ENCODE peak calls at places on chromosomes 7 and 10, in six cellular contexts. V, I, X, P, L and E are unnamed samples.

GRCh38 chr10:33107953-33108352 is 149.9 kb upstream of the ITGB1 start:
- DNase-seq in V (no peak), I (no peak), X (no peak), P (no peak), L (no peak), E (no peak)

GRCh38 chr7:107966701-107967100 is 36.3 kb downstream of the LAMB1 start:
- DNase-seq in V (no peak), I (no peak), X (no peak), P (peak), L (peak), E (no peak)

GRCh38 chr10:10977978-10978377 is 39.7 kb upstream of the CELF2 start:
- DNase-seq in V (no peak), I (no peak), X (no peak), P (no peak), L (peak), E (no peak)

GRCh38 chr7:42494722-42495121 is 257.7 kb upstream of the GLI3 start:
- DNase-seq in V (no peak), I (peak), X (no peak), P (no peak), L (no peak), E (no peak)

GRCh38 chr10:100886946-100887345 is 25.8 kb upstream of the SLF2 start:
- DNase-seq in V (no peak), I (peak), X (no peak), P (no peak), L (peak), E (no peak)

GRCh38 chr10:17788646-17789045 is 20.5 kb upstream of the MRC1 start:
- DNase-seq in V (no peak), I (no peak), X (no peak), P (no peak), L (no peak), E (no peak)

GRCh38 chr10:80104066-80104926 is 25.8 kb downstream of the TMEM254 start:
- DNase-seq in V (no peak), I (no peak), X (peak), P (no peak), L (peak), E (peak)

GRCh38 chr7:54159088-54159487 is 383.1 kb upstream of the VSTM2A start:
- DNase-seq in V (no peak), I (no peak), X (no peak), P (no peak), L (no peak), E (no peak)

GRCh38 chr7:142153400-142153799 is 41.9 kb downstream of the MGAM2 start:
- DNase-seq in V (no peak), I (no peak), X (no peak), P (peak), L (no peak), E (no peak)

GRCh38 chr7:30321992-30322637 is 37.7 kb downstream of the ZNRF2 start:
- DNase-seq in V (no peak), I (no peak), X (peak), P (no peak), L (peak), E (peak)

GRCh38 chr7:140015471-140015970 is 47.2 kb downstream of the PARP12 start:
- DNase-seq in V (peak), I (no peak), X (no peak), P (no peak), L (no peak), E (no peak)

GRCh38 chr10:69303632-69304035 is 25.3 kb downstream of the HK1 start:
- DNase-seq in V (no peak), I (no peak), X (no peak), P (no peak), L (no peak), E (no peak)

GRCh38 chr10:86535057-86535882 is 13.7 kb upstream of the WAPL start:
- DNase-seq in V (peak), I (peak), X (peak), P (peak), L (no peak), E (peak)

GRCh38 chr7:50953820-50954219 is 171.1 kb upstream of the GRB10 start:
- DNase-seq in V (no peak), I (no peak), X (no peak), P (no peak), L (peak), E (no peak)

GRCh38 chr7:17598846-17599245 is 300.4 kb downstream of the AHR start:
- DNase-seq in V (no peak), I (no peak), X (no peak), P (no peak), L (no peak), E (no peak)

GRCh38 chr7:1767524-1767923 is 97.4 kb downstream of the ELFN1 start:
- DNase-seq in V (no peak), I (no peak), X (no peak), P (peak), L (no peak), E (no peak)

GRCh38 chr10:133132711-133133291 is 27.2 kb upstream of the KNDC1 start:
- DNase-seq in V (peak), I (no peak), X (no peak), P (no peak), L (no peak), E (no peak)

GRCh38 chr7:23469150-23469960 is 936 bp downstream of the IGF2BP3 start:
- DNase-seq in V (peak), I (no peak), X (peak), P (peak), L (no peak), E (peak)

GRCh38 chr7:47937065-47937687 is 11.1 kb downstream of the PKD1L1 start:
- DNase-seq in V (peak), I (no peak), X (peak), P (no peak), L (no peak), E (peak)

DNA sequence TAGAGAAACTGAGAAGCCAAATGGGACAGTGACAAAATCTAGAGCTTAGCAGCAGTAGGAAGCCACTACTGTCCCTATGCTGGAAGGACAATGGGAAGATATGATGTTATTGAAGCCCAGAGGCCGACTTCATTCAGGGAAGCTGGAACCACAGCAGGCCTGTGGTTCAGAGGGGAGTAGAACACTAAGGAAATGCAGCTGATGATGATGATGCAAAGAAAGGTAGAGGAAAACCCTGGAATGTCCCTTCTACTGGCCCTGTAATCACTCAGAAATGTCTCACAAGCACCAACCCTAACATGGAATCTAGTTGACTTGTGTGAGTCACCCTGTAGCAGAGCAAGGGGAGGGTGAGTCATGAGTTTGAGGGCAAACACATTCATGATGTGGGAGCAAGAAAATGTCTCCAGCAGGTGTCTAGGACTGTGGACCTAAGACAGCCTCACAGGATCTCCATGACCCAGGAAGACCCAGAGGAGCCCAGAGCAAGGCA is 37.1 kb upstream of the LRRC17 start:
- DNase-seq in V (no peak), I (no peak), X (no peak), P (no peak), L (peak), E (no peak)
- TF ChIP-seq CTCF in V (no peak), I (no peak), X (no peak), P (no peak), L (no peak), E (no peak)

GRCh38 chr7:67438174-67438837 is 441.7 kb downstream of the TYW1 start:
- DNase-seq in V (no peak), I (no peak), X (no peak), P (no peak), L (no peak), E (no peak)
- TF ChIP-seq CTCF in V (no peak), I (no peak), X (no peak), P (no peak), L (no peak), E (no peak)

DNA sequence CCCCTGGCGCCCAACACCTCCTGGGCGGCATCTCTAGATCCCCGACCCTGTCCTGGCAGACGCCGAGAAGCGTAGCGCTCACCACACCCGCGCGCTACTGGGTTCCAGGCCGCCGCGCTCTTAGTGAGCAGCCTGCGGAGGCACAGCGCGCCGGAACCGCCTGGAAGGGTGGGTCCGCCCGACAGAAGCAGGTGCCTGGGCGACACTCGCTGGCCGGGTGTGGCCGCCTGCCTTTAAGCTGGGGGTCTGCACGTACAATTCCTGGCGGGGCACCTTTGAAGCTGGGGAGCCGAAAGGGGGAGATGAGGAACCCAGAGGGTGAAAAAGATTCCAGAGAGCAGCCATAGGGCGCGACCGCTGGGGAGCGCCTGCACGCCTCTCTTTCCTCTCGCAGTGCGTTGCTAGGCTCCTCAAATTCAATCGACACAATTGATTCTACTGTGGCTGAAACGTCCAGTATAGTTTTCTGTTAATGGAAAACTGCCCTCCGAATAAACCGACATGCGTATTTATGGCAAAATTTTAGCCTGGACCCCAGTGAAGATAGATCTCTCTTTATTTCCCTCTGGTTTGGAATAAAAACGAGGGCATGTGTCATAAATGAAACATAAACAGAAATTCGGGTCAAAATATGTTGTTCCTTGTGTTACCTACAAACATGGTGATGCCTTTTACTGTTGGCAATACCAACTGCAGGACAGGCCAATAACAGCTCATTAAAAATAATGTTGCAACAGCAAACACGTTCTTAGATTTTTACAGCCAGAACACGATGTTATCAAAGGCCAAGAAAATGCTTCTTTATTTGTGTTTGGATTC is 4.6 kb downstream of the HMX3 start:
- DNase-seq in V (no peak), I (no peak), X (peak), P (no peak), L (no peak), E (peak)
- TF ChIP-seq CTCF in V (no peak), I (no peak), X (peak), P (no peak), L (no peak), E (peak)

GRCh38 chr7:90064370-90064769 is 89.9 kb upstream of the STEAP1 start:
- DNase-seq in V (no peak), I (no peak), X (no peak), P (no peak), L (no peak), E (no peak)
- TF ChIP-seq CTCF in V (no peak), I (no peak), X (no peak), P (no peak), L (no peak), E (no peak)

DNA sequence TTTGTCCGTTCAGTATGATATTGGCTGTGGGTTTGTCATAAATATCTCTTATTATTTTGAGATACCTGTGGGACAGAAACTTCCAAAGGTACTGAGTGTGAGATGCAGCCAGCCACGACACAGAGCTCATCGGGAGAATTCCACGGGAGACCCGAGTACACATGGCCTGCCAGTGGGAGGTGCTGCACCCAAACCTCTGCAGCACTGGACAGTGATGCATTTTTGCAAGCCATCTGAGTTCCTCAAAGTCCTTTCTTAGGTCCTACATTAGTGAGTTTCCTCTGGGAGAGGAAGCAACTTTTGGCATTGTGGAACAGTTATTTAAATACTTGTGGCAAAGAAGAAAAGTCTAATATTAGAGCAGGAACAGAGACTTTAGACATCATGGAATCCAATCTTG is 77.5 kb downstream of the ARID5B start:
- DNase-seq in V (no peak), I (peak), X (no peak), P (no peak), L (no peak), E (no peak)
- TF ChIP-seq CTCF in V (no peak), I (peak), X (no peak), P (no peak), L (peak), E (peak)

GRCh38 chr7:76220185-76221057 is 18.7 kb downstream of the SRRM3 start:
- DNase-seq in V (no peak), I (no peak), X (no peak), P (peak), L (peak), E (no peak)
- TF ChIP-seq CTCF in V (no peak), I (no peak), X (no peak), P (peak), L (peak), E (no peak)

DNA sequence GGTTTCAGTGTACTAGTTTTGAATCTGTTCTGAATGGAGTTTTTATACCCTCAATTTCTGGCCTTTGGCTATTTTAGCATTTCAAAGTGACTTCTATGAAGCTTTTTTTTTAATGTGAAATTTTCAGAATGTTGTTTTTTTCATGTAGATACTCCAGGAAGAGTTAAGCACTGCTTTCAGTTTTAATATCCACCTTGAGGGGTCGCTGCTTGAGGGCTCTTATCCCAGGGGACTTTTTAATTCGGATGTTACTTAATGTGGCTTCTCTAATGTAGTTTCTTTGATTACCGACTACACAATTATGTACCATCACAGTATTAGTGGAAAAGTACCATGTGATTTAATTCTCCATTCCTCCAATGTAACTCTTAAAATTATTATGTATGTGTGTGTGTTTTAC is 5.2 kb downstream of the IFIT5 start:
- DNase-seq in V (no peak), I (no peak), X (peak), P (no peak), L (peak), E (peak)
- TF ChIP-seq CTCF in V (peak), I (peak), X (peak), P (peak), L (peak), E (peak)